ENCODE peak calls at places on chromosomes 2 and 18, in four cellular contexts. One of them, this sample, is unnamed.
A peak's percentile ranks its signal among the peaks of the same experiment; 100 is the strongest.

GRCh38 chr18:48827321-48828200 is 123.2 kb downstream of the SMAD7 start:
- DNase-seq in HCT116: no peak
- DNase-seq in tibial nerve: no peak
- DNase-seq in adrenal gland: peak; percentile 50
- DNase-seq in this sample: no peak

GRCh38 chr2:74205586-74205985 is 7.2 kb downstream of the MTHFD2 start:
- DNase-seq in adrenal gland: no peak
- DNase-seq in tibial nerve: no peak
- DNase-seq in HCT116: no peak
- DNase-seq in this sample: no peak

GRCh38 chr2:222939208-222939846 is 78.5 kb downstream of the ACSL3 start:
- DNase-seq in tibial nerve: peak; percentile 33
- DNase-seq in adrenal gland: peak; percentile 66
- DNase-seq in HCT116: peak; percentile 56
- DNase-seq in this sample: peak; percentile 64

GRCh38 chr18:51447351-51447896 is 249.9 kb upstream of the MEX3C start:
- DNase-seq in HCT116: no peak
- DNase-seq in adrenal gland: peak; percentile 60
- DNase-seq in tibial nerve: no peak
- DNase-seq in this sample: peak; percentile 88

GRCh38 chr2:54557601-54558187 is 101.6 kb downstream of the SPTBN1 start:
- DNase-seq in adrenal gland: peak; percentile 78
- DNase-seq in HCT116: peak; percentile 81
- DNase-seq in tibial nerve: peak; percentile 46
- DNase-seq in this sample: peak; percentile 67

GRCh38 chr2:203579131-203579643 is 44.1 kb upstream of the RAPH1 start:
- DNase-seq in adrenal gland: no peak
- DNase-seq in tibial nerve: no peak
- DNase-seq in HCT116: peak; percentile 93
- DNase-seq in this sample: no peak

GRCh38 chr18:23504720-23505119 is 1.4 kb downstream of the RMC1 start:
- DNase-seq in adrenal gland: no peak
- DNase-seq in HCT116: no peak
- DNase-seq in tibial nerve: no peak
- DNase-seq in this sample: no peak

GRCh38 chr2:158457092-158457825 is 507 bp downstream of the PKP4 start:
- DNase-seq in HCT116: no peak
- DNase-seq in tibial nerve: peak; percentile 19
- DNase-seq in adrenal gland: peak; percentile 78
- DNase-seq in this sample: peak; percentile 63

GRCh38 chr18:8813621-8814020 is 108.3 kb downstream of the MTCL1 start:
- DNase-seq in tibial nerve: no peak
- DNase-seq in HCT116: no peak
- DNase-seq in adrenal gland: no peak
- DNase-seq in this sample: no peak

GRCh38 chr2:234494361-234495075 is 2.4 kb downstream of the ARL4C start:
- DNase-seq in HCT116: no peak
- DNase-seq in adrenal gland: no peak
- DNase-seq in tibial nerve: no peak
- DNase-seq in this sample: no peak

GRCh38 chr2:74333175-74333574 is 10.0 kb downstream of the SLC4A5 start:
- DNase-seq in tibial nerve: no peak
- DNase-seq in adrenal gland: no peak
- DNase-seq in HCT116: peak; percentile 19
- DNase-seq in this sample: peak; percentile 56

GRCh38 chr2:30217644-30218361 is 13.5 kb upstream of the LBH start:
- DNase-seq in adrenal gland: no peak
- DNase-seq in tibial nerve: no peak
- DNase-seq in HCT116: peak; percentile 48
- DNase-seq in this sample: no peak

GRCh38 chr2:211468881-211469280 is 912.5 kb downstream of the CPS1 start:
- DNase-seq in HCT116: no peak
- DNase-seq in tibial nerve: no peak
- DNase-seq in adrenal gland: no peak
- DNase-seq in this sample: no peak

GRCh38 chr2:20097889-20098714 is 46.7 kb upstream of the LAPTM4A start:
- DNase-seq in HCT116: peak; percentile 90
- DNase-seq in adrenal gland: peak; percentile 94
- DNase-seq in tibial nerve: peak; percentile 84
- DNase-seq in this sample: peak; percentile 90

GRCh38 chr2:3523551-3524041 is 4.3 kb upstream of the ADI1 start:
- DNase-seq in adrenal gland: no peak
- DNase-seq in HCT116: no peak
- DNase-seq in tibial nerve: no peak
- DNase-seq in this sample: peak; percentile 11

GRCh38 chr2:95007822-95008221 is 17.7 kb upstream of the MAL start:
- DNase-seq in HCT116: no peak
- DNase-seq in tibial nerve: no peak
- DNase-seq in adrenal gland: peak; percentile 64
- DNase-seq in this sample: no peak

GRCh38 chr2:135792401-135793152 is 44.4 kb downstream of the LCT start:
- DNase-seq in tibial nerve: no peak
- DNase-seq in HCT116: no peak
- DNase-seq in adrenal gland: no peak
- DNase-seq in this sample: no peak

DNA sequence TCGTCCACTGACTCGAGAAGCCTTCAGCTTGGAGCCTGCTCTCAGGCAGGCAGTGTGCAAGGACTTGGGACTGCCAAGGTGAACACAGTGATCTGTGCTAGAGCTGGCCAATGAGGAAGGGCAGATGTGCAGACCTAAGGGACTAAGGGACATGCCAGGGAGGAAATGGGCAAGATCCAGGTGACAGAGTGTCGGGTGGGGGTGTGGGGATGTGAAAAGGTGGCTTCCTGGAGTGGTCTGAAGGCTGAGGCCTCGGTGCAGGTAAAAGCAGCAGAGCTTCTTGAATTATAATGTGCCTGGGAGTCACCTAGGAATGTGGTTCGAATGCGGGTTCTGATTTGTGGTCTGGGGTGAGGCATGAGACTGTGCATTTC is 42.0 kb downstream of the STEAP3 start:
- DNase-seq in adrenal gland: no peak
- DNase-seq in tibial nerve: no peak
- DNase-seq in HCT116: no peak
- DNase-seq in this sample: peak; percentile 9
- TF ChIP-seq CTCF in adrenal gland: no peak
- TF ChIP-seq CTCF in tibial nerve: no peak
- TF ChIP-seq CTCF in HCT116: no peak
- TF ChIP-seq CTCF in this sample: no peak

GRCh38 chr2:217338306-217338916 is 478.5 kb upstream of the TNP1 start:
- DNase-seq in HCT116: no peak
- DNase-seq in adrenal gland: no peak
- DNase-seq in tibial nerve: peak; percentile 35
- DNase-seq in this sample: no peak
- H3K36me3 ChIP-seq in HCT116: no peaks in the 10 kb centered on the region
- H3K36me3 ChIP-seq in adrenal gland: no peaks in the 10 kb centered on the region
- H3K36me3 ChIP-seq in tibial nerve: no peaks in the 10 kb centered on the region
- H3K36me3 ChIP-seq in this sample: no peaks in the 10 kb centered on the region

DNA sequence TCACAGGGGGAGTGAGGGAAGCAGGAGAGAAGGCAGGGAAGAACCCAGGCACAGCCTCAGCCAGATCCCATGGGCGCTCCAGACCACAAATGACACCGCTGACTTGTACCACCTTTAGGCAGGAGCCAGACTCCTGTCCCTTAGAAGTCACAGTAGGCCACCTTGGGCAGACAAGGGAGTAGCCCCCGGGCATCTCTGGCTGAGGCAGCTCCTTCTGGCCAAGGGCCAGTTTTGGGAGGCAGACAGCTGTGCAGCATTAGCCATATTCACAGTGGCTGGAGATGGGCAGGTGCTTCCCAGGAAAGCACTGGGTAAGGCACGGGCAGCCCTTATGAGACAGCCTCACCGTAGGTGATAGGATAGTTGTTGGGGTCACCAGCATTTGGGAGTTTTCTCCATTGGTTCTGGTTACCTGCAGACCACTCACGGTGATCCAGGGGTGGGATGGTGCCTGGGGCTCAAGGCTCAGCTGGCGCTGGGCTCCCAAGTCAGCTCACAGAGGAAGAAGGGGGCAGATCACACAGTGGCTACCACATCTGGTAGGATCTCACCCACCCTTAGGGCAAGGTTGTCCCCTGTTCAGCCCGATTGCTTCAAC is 2.1 kb downstream of the ASTL start:
- DNase-seq in adrenal gland: no peak
- DNase-seq in HCT116: no peak
- DNase-seq in tibial nerve: no peak
- DNase-seq in this sample: no peak
- TF ChIP-seq POLR2A in adrenal gland: no peak
- TF ChIP-seq POLR2A in HCT116: no peak
- TF ChIP-seq POLR2A in tibial nerve: no peak
- TF ChIP-seq POLR2A in this sample: no peak

GRCh38 chr2:84832772-84833461 is 48.0 kb downstream of the TRABD2A start:
- DNase-seq in adrenal gland: peak; percentile 57
- DNase-seq in tibial nerve: no peak
- DNase-seq in HCT116: no peak
- DNase-seq in this sample: no peak

GRCh38 chr2:84830095-84830494 is 50.8 kb downstream of the TRABD2A start:
- DNase-seq in adrenal gland: peak; percentile 57
- DNase-seq in HCT116: no peak
- DNase-seq in tibial nerve: no peak
- DNase-seq in this sample: peak; percentile 81

GRCh38 chr2:84829693-84830092 is 51.2 kb downstream of the TRABD2A start:
- DNase-seq in tibial nerve: no peak
- DNase-seq in adrenal gland: no peak
- DNase-seq in HCT116: no peak
- DNase-seq in this sample: no peak

GRCh38 chr2:84833481-84834150 is 47.3 kb downstream of the TRABD2A start:
- DNase-seq in HCT116: no peak
- DNase-seq in adrenal gland: no peak
- DNase-seq in tibial nerve: no peak
- DNase-seq in this sample: no peak

DNA sequence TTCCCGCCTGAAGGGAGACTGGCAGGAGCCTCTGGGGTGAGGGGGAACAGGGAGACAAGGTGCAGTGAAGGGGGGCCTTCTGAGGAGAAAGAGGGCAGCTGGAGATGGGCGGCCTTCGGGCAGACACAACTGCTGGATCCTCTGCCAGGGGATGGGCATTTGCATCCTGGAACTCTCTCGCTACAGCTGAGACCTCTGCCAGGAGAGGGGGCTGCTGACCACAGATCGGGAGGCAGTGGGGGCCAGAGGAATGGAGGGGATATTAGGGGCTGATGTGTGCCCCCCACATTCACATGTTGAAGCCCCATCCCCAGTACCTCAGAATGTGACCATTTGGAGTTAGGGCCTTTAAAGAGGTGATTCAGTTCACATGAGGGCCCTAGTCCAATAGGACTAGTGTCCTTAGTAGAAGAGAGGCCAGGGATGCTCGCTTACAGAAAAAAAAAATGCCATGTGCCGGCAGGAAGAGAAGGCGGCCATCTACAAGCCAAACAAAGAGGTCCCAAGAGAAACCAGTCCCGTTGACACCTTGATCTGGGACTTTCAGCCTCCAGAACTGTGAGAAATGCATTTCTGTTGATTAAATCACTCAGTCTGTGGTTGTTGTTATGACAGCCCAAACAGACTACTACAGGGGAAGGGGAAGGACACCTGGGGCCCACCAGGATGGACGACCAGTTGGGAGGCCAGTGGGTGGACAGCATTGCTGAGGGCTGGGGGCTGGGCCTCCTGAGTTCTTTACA is 50.0 kb downstream of the TRABD2A start:
- DNase-seq in adrenal gland: no peak
- DNase-seq in HCT116: no peak
- DNase-seq in tibial nerve: no peak
- DNase-seq in this sample: no peak
- TF ChIP-seq CTCF in adrenal gland: no peak
- TF ChIP-seq CTCF in HCT116: peak; percentile 7
- TF ChIP-seq CTCF in tibial nerve: no peak
- TF ChIP-seq CTCF in this sample: no peak

DNA sequence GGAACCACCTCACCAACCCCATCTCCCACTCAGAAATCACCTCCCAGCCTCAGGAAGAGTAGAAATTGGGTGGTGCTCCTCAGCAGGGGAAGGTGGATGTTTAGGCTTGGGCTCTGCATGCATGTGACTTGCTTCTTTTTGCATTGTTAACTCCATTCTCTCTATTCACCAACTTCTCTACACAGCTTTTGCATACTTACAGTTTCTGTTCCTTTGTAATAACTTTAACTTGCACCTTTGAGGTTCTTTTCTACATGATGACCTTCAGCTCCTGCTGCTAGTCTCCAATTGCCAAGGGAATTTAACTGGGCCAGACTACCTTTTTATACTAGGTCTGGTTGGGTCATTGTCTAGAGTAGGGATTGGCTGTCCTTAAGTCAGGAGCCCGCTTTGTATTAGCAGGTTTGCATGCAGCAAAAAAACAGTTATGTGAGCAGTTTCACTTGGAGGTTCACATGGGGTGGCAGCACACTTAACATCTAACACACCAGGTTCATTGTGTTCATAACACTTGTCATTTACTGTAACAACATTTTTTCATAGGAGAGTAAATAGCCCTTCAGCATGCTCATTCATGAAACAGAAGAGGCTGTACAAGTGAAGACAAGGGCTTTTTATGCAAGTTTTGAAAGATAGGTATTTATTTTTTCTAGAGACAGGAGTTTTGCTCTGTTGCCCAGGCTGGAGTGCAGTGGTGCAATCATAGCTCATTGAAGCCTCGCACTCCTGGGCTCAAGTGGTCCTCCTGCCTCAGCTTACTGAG is 12.0 kb downstream of the MRPL35 start:
- DNase-seq in tibial nerve: no peak
- DNase-seq in HCT116: no peak
- DNase-seq in adrenal gland: no peak
- DNase-seq in this sample: peak; percentile 7
- H3K36me3 ChIP-seq in tibial nerve: peaks cover 8% of the 10 kb centered on the region
- H3K36me3 ChIP-seq in HCT116: peaks cover 61% of the 10 kb centered on the region
- H3K36me3 ChIP-seq in adrenal gland: no peaks in the 10 kb centered on the region
- H3K36me3 ChIP-seq in this sample: no peaks in the 10 kb centered on the region

DNA sequence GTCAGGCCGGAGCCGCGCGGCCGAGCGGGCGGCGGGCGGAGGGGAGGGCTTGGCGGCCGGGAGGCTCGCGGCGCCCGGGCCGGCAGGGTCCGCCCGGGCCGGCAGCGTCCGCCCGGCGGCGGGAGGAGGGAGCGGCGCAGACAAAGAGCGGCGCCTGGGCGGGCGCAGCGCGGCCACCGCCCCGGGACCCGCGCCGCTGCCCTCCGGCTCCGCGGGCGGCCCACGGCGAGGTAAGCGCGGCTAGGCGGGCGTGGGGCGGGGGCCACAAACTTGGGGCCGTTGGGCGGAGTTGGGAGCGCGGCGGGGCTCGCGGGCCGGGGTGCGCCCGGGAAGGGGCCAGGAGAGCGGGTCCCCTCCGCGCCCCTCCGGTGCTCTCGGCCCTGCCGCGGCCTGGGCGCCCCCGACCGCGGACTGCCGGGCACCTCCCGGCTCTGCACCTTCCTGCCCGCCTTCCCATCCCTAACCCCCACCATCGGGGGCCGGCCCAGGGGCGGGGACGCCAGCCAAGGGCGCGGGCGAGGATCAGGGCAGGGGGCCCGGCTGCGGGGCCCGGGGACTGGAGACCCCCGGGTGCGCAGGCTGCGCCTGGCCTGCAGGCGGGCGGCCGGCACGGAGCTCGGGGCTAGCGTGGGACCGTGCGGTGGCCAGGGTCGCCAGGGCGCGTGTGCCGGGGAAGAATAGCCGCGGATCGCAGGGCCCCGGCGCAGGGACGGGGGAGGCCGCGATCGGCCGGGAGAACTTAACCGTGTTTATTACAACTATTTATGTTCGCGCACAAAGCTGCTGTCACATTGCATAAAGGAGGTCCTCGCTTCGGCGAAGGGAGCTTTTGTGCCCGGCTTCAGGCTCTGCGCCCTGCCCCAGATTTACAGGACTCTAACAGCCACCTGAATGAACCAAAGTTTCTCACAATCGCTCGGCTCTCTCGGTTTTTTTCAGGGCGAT is at the start of gene NCK2:
- DNase-seq in HCT116: no peak
- DNase-seq in tibial nerve: peak; percentile 11
- DNase-seq in adrenal gland: peak; percentile 63
- DNase-seq in this sample: no peak
- TF ChIP-seq POLR2A in HCT116: no peak
- TF ChIP-seq POLR2A in tibial nerve: no peak
- TF ChIP-seq POLR2A in adrenal gland: no peak
- TF ChIP-seq POLR2A in this sample: no peak